ENCODE peak calls at places on chromosome 9, in seven cellular contexts. T is mesendoderm, N is H9, Q is IMR-90, F is H1, A is mesenchymal stem cell, L is trophoblast cell. H is an unnamed sample.

GRCh38 chr9:136927343-136928261 is 16.9 kb downstream of the FBXW5 start:
- DNase-seq in T (no peak), N (peak), A (peak), L (no peak), F (no peak), Q (peak), H (no peak)

GRCh38 chr9:112421771-112422222 is 41.9 kb downstream of the HSDL2 start:
- DNase-seq in Q (peak), A (peak), N (no peak), L (no peak), T (peak), F (no peak), H (no peak)

GRCh38 chr9:35232867-35233544 is 71.2 kb downstream of the UNC13B start:
- DNase-seq in Q (no peak), N (no peak), T (no peak), L (no peak), A (no peak), F (no peak), H (no peak)

GRCh38 chr9:132472199-132472598 is 62.2 kb downstream of the CFAP77 start:
- DNase-seq in A (no peak), L (no peak), Q (no peak), N (no peak), F (no peak), T (no peak), H (no peak)

GRCh38 chr9:107487521-107488399 is 1.8 kb downstream of the KLF4 start:
- DNase-seq in F (peak), A (peak), T (peak), L (peak), Q (no peak), N (peak), H (peak)

GRCh38 chr9:133250741-133251170 is 24.2 kb downstream of the ABO start:
- DNase-seq in T (no peak), Q (no peak), A (no peak), F (no peak), N (peak), L (peak), H (no peak)

GRCh38 chr9:134436926-134437325 is 110.7 kb downstream of the RXRA start:
- DNase-seq in T (no peak), Q (no peak), F (no peak), L (no peak), N (no peak), A (no peak), H (no peak)

GRCh38 chr9:110105107-110105506 is 102.9 kb downstream of the C9orf152 start:
- DNase-seq in T (no peak), F (no peak), N (no peak), A (peak), Q (peak), L (no peak), H (no peak)

GRCh38 chr9:127035423-127035822 is 87.0 kb downstream of the ANGPTL2 start:
- DNase-seq in A (peak), L (no peak), T (no peak), F (no peak), N (no peak), Q (peak), H (no peak)

DNA sequence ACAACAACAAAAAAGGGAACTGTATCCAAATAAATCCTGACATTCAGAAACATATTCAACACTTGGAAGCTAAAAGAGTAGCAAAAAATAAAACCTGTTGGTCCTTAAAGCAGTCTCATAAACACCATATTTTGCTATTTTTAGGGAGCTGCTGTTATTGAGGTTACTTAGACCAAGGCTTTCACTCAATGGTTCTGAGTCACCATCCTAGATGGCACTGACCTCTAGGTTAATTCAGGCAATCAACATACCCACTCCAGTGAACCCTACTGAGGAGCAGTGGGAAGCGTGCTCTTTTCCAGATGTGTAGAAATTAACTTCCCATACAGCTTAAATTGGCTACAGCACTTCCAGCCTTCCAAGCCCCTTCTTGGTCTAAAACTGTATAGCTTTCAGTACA is 5.2 kb downstream of the GNAQ start:
- DNase-seq in F (no peak), L (no peak), T (peak), N (no peak), A (peak), Q (no peak), H (no peak)
- H3K4ac ChIP-seq in F (no peak), L (peak), T (no peak), N (no peak), A (no peak), Q (peak), H (no peak)

GRCh38 chr9:5427005-5427404 is 10.7 kb downstream of the PLGRKT start:
- DNase-seq in A (no peak), N (no peak), F (no peak), T (no peak), Q (no peak), L (peak), H (no peak)

GRCh38 chr9:5429873-5430564 is 7.7 kb downstream of the PLGRKT start:
- DNase-seq in N (no peak), A (no peak), L (no peak), Q (no peak), T (no peak), F (no peak), H (no peak)

GRCh38 chr9:5430912-5431311 is 6.8 kb downstream of the PLGRKT start:
- DNase-seq in F (no peak), Q (no peak), A (no peak), N (no peak), L (no peak), T (no peak), H (no peak)

GRCh38 chr9:5428172-5428571 is 9.6 kb downstream of the PLGRKT start:
- DNase-seq in T (no peak), A (no peak), Q (no peak), L (no peak), N (no peak), F (no peak), H (no peak)

GRCh38 chr9:5428794-5429528 is 8.8 kb downstream of the PLGRKT start:
- DNase-seq in T (no peak), Q (no peak), A (no peak), F (no peak), L (no peak), N (no peak), H (no peak)
- H3K27ac ChIP-seq in T (no peak), Q (no peak), A (no peak), F (no peak), L (no peak), N (no peak), H (no peak)

GRCh38 chr9:79638806-79639205 is 67.0 kb downstream of the TLE4 start:
- DNase-seq in L (no peak), T (no peak), N (no peak), A (no peak), F (no peak), Q (no peak), H (no peak)

GRCh38 chr9:79637180-79637925 is 65.6 kb downstream of the TLE4 start:
- DNase-seq in Q (peak), F (no peak), A (peak), N (no peak), T (no peak), L (no peak), H (no peak)

GRCh38 chr9:79642671-79643070 is 70.9 kb downstream of the TLE4 start:
- DNase-seq in Q (no peak), L (no peak), N (no peak), T (no peak), A (no peak), F (no peak), H (no peak)

GRCh38 chr9:79641055-79641454 is 69.3 kb downstream of the TLE4 start:
- DNase-seq in T (no peak), F (no peak), Q (no peak), A (no peak), N (no peak), L (no peak), H (no peak)

DNA sequence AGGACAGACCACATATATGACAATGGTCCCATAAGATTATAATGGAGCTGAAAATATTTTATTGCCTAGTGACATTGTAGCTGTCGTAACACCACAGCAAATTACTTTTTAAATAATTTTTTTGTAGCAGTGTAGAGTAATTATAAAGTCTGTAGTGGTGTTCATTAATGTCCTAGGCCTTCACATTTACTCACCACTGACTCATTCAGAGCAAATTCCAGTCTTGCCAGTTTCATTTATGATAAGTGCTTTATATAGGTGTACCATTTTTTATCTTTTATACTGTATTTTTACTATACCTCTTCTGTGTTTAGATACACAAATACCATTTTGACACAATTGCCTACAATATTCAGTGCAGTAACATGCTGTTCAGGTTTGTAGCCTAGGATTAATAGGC is 67.6 kb downstream of the TLE4 start:
- DNase-seq in Q (peak), L (no peak), N (no peak), A (no peak), F (no peak), T (no peak), H (no peak)
- H3K4ac ChIP-seq in Q (no peak), L (no peak), N (no peak), A (no peak), F (no peak), T (no peak), H (no peak)

DNA sequence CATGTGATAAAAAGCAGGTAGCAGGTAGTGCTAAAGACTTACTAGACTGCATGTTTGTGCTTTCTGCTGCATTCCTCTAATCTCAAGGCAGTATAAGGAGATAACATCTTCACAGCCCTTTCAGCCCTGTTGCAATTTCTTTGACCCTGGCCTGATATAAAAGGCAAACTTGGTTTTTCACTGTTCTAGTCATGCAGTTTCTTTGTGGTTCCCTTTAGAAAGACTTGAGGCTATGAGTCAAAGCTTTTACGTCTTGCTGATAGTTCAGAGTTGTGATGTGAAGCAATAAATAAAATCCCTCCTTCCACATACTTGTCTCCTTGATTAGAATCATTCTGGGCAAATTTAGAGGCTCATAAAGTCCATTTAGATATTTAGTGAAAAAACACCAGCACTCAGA is 88.6 kb upstream of the CDKN2B start:
- DNase-seq in L (peak), T (peak), F (no peak), Q (peak), A (peak), N (no peak), H (no peak)
- H3K27ac ChIP-seq in L (peak), T (no peak), F (no peak), Q (no peak), A (no peak), N (no peak), H (no peak)

H was measured in neuronal stem cell.